ENCODE peak calls at places on chromosomes 11 and 22, in seven cellular contexts. H is glutamatergic neuron; I is A549; A is BE2C; L is GM13977; U is nephron progenitor cell; Q is CD4-positive, alpha-beta T cell. B is an unnamed sample.

GRCh38 chr11:23206736-23207336 is 346.6 kb upstream of the CCDC179 start:
- DNase-seq in A (no peak), H (no peak), U (no peak), I (no peak), L (no peak), Q (no peak), B (peak; percentile 19)

GRCh38 chr11:31803813-31804438 is 7.2 kb downstream of the PAX6 start:
- DNase-seq in I (no peak), Q (no peak), A (no peak), L (peak; percentile 48), H (no peak), U (peak; percentile 11), B (no peak)

GRCh38 chr11:36426226-36426848 is 83.7 kb downstream of the TRAF6 start:
- DNase-seq in H (no peak), I (no peak), U (no peak), A (no peak), L (no peak), Q (no peak), B (no peak)

GRCh38 chr22:35538801-35539321 is 1.8 kb upstream of the RASD2 start:
- DNase-seq in U (peak; percentile 60), A (peak; percentile 54), H (peak; percentile 72), L (no peak), Q (no peak), I (peak; percentile 44), B (no peak)

GRCh38 chr11:113985906-113986305 is 11.0 kb downstream of the HTR3A start:
- DNase-seq in H (no peak), U (no peak), A (no peak), I (no peak), Q (no peak), L (no peak), B (no peak)

GRCh38 chr11:104206936-104207335 is 43.0 kb upstream of the PDGFD start:
- DNase-seq in H (no peak), A (no peak), L (no peak), I (no peak), Q (no peak), U (no peak), B (no peak)

GRCh38 chr11:70486026-70486415 is 87.7 kb downstream of the CTTN start:
- DNase-seq in I (no peak), Q (no peak), H (no peak), U (no peak), L (no peak), A (no peak), B (no peak)

GRCh38 chr11:71248656-71249055 is 3.7 kb downstream of the SHANK2 start:
- DNase-seq in I (no peak), L (no peak), Q (no peak), H (no peak), U (no peak), A (no peak), B (no peak)

GRCh38 chr11:92224394-92225205 is at the start of gene FAT3:
- DNase-seq in U (peak; percentile 81), Q (no peak), L (peak; percentile 32), A (peak; percentile 75), H (peak; percentile 84), I (peak; percentile 56), B (peak; percentile 39)

GRCh38 chr11:130420478-130421198 is 7.8 kb downstream of the ADAMTS8 start:
- DNase-seq in A (no peak), Q (no peak), U (no peak), H (no peak), L (no peak), I (no peak), B (peak; percentile 51)

GRCh38 chr11:130421697-130422096 is 6.7 kb downstream of the ADAMTS8 start:
- DNase-seq in Q (no peak), A (no peak), H (no peak), U (no peak), L (no peak), I (no peak), B (no peak)

GRCh38 chr11:130423541-130424155 is 4.8 kb downstream of the ADAMTS8 start:
- DNase-seq in U (no peak), L (no peak), A (no peak), Q (no peak), H (no peak), I (no peak), B (no peak)

GRCh38 chr11:130421199-130421585 is 7.2 kb downstream of the ADAMTS8 start:
- DNase-seq in A (no peak), L (no peak), U (no peak), H (no peak), I (no peak), Q (no peak), B (no peak)

DNA sequence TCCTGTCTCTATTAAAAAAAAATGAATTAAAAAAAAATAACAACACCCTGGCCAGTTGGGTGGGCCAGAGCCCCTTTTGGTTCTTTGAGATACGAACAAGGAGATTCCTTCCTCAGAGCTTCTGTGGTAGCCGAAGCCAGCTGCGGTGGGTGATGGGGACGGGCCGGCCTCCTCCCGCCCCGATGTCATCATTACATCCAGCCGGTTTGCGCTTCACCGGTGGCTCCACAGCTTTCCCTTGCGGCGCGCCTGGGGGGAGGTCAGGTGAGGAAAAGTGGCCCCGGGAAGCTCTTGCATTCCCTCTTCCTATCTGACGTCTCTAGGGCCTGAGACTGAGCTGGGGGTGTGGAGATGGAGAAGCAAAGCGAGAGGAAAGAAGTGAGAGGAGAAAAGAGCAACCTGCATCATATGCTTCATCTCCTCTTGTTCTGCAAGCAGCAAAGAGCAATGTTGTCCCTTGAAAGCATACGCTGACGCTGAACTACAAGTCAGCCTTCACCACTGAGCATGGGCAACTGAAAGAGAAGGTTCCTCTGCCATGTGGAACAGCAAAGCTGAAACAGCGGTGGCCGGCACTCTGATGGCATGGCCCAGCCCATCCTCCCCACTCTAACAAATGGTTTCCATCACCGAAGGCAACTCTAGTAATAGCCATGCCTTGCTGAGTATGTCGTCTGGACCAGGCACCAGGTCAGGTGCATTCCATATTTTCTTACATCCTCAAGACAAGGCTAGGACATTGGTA is 6.0 kb downstream of the ADAMTS8 start:
- DNase-seq in L (no peak), A (no peak), Q (no peak), H (no peak), I (no peak), U (no peak), B (no peak)
- TF ChIP-seq CTCF in L (no peak), A (no peak), Q (no peak), H (no peak), I (no peak), U (no peak), B (no peak)

DNA sequence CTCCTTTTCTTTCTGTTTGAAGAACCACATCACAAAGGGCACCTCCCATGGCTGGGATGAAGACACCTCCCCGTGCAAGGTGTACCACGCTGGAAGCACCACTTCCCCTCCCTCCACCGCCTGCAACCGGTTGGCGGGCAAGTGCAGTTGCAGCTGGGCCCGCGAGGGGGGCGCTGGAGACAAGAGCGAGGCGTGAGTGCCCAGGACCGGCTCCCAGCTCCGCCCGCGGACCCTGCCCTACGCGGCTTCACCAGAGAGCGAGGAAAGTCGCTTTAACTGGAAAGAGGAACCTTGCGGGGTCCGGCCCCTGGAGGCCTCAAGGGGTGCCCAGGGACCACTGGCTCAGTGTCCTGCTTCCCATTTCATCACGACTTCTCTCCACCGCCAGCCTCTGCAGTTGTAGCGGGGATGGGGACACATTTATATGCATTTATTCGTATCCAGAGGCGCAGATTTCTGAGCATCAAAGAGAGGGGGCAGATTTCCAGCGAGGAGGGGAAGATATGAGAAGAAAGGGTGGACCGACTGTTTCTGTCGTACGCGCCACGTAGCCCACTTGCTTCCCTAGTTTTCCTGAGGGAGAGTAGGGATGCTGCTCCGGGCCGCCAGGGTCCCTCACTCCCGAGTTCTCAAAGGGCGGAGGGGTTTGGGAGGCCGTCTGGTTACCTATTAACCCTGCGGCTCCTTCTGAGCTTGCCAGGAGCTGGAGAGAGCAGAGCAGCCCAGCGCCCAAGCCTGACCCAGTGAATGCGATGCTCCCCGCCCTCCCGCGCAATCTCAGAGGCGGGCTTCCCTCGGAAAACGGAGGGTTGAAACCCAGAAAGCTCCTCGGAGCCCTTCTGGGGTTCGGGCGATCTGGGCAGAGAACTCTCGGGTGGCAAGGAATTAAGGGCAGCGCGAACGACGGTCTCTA is 3.5 kb downstream of the ESAM start:
- DNase-seq in Q (peak; percentile 54), H (peak; percentile 89), L (peak; percentile 83), A (peak; percentile 84), U (peak; percentile 84), I (peak; percentile 81), B (peak; percentile 64)
- TF ChIP-seq CTCF in Q (peak; percentile 78), H (peak; percentile 83), L (peak; percentile 91), A (peak; percentile 65), U (peak; percentile 73), I (peak; percentile 58), B (peak; percentile 58)

GRCh38 chr11:35144103-35144741 is 5.3 kb downstream of the CD44 start:
- DNase-seq in Q (peak; percentile 53), I (no peak), U (no peak), H (no peak), L (peak; percentile 74), A (no peak), B (peak; percentile 66)
- TF ChIP-seq CTCF in Q (no peak), I (no peak), U (no peak), H (no peak), L (peak; percentile 15), A (no peak), B (no peak)

DNA sequence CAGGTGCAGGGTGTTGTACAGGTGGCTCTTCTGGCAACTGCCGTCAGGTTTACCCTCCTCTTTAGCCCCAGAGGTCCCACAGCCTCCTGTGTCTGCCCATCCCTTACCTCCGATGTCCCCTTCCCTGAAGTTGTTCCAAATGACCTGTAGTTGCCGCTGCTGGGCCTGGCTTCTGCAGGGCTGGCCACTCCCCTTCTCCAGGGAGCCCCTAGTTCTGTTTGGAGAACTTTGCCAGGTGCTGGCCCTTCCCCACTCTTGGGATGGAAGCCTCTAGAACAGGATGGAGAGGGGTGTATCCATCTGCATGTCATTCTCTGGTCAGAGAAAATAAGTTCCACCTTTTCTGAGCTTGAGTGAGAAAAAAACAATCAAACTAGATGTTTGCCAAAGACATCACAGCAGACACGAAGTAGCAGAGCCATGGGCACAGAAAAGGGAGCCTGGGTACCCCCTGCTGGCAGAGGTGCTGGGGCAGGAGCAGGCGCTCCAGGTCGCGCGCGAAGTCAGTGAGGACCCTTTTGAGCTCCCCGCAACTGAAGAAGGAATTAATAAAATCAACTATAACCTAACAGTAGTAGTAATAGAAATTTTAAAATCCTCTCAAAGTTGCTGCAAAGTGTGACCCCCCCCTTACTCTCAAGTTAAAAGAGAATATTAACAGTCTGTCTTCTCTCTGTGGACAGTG is 20.2 kb upstream of the PARVB start:
- DNase-seq in U (peak; percentile 41), I (no peak), H (no peak), L (no peak), Q (no peak), A (no peak), B (no peak)
- TF ChIP-seq CTCF in U (peak; percentile 33), I (no peak), H (no peak), L (no peak), Q (no peak), A (peak; percentile 44), B (peak; percentile 29)

GRCh38 chr11:12086271-12087074 is 23.9 kb upstream of the MICAL2 start:
- DNase-seq in U (no peak), L (no peak), I (peak; percentile 92), A (no peak), Q (no peak), H (no peak), B (peak; percentile 94)

GRCh38 chr11:12087075-12087775 is 23.2 kb upstream of the MICAL2 start:
- DNase-seq in I (peak; percentile 81), L (no peak), Q (no peak), H (no peak), U (no peak), A (no peak), B (peak; percentile 68)

GRCh38 chr11:12084191-12084717 is 26.1 kb upstream of the MICAL2 start:
- DNase-seq in I (no peak), L (no peak), H (no peak), A (no peak), Q (no peak), U (no peak), B (no peak)

GRCh38 chr11:12083380-12083779 is 27.0 kb upstream of the MICAL2 start:
- DNase-seq in U (no peak), A (no peak), I (no peak), L (no peak), H (no peak), Q (no peak), B (no peak)

GRCh38 chr11:12085371-12086251 is 24.8 kb upstream of the MICAL2 start:
- DNase-seq in H (no peak), L (no peak), U (no peak), I (peak; percentile 75), Q (no peak), A (no peak), B (no peak)
- TF ChIP-seq CTCF in H (no peak), L (no peak), U (no peak), I (no peak), Q (no peak), A (no peak), B (no peak)

B was measured in fibroblast of pulmonary artery.